ENCODE peak calls at places on chromosomes 12 and 14, in four cellular contexts. One of them, this sample, is unnamed.

GRCh38 chr12:57093412-57094193 is 4.7 kb downstream of the NAB2 start:
- DNase-seq in T-cell: peak
- DNase-seq in AG04449: no peak
- DNase-seq in C1 segment of cervical spinal cord: no peak
- DNase-seq in this sample: peak

GRCh38 chr14:75283162-75283883 is 4.7 kb downstream of the FOS start:
- DNase-seq in T-cell: no peak
- DNase-seq in AG04449: no peak
- DNase-seq in C1 segment of cervical spinal cord: no peak
- DNase-seq in this sample: no peak

GRCh38 chr14:101022121-101022520 is 118.6 kb upstream of the RTL1 start:
- DNase-seq in T-cell: no peak
- DNase-seq in AG04449: no peak
- DNase-seq in C1 segment of cervical spinal cord: no peak
- DNase-seq in this sample: no peak

GRCh38 chr12:87981495-87981894 is 47.7 kb downstream of the C12orf50 start:
- DNase-seq in T-cell: no peak
- DNase-seq in AG04449: no peak
- DNase-seq in C1 segment of cervical spinal cord: no peak
- DNase-seq in this sample: no peak

GRCh38 chr14:105486974-105487448 is 325 bp downstream of the CRIP1 start:
- DNase-seq in T-cell: no peak
- DNase-seq in AG04449: no peak
- DNase-seq in C1 segment of cervical spinal cord: no peak
- DNase-seq in this sample: no peak

GRCh38 chr12:42571327-42572009 is 18.1 kb downstream of the PRICKLE1 start:
- DNase-seq in T-cell: no peak
- DNase-seq in AG04449: no peak
- DNase-seq in C1 segment of cervical spinal cord: no peak
- DNase-seq in this sample: no peak

GRCh38 chr14:80955434-80955939 is at the start of gene TSHR:
- DNase-seq in T-cell: no peak
- DNase-seq in AG04449: no peak
- DNase-seq in C1 segment of cervical spinal cord: no peak
- DNase-seq in this sample: no peak

GRCh38 chr12:129771238-129771637 is 132.6 kb downstream of the TMEM132D start:
- DNase-seq in T-cell: no peak
- DNase-seq in AG04449: no peak
- DNase-seq in C1 segment of cervical spinal cord: no peak
- DNase-seq in this sample: no peak

GRCh38 chr12:125140239-125140917 is 75.1 kb downstream of the AACS start:
- DNase-seq in T-cell: no peak
- DNase-seq in AG04449: no peak
- DNase-seq in C1 segment of cervical spinal cord: no peak
- DNase-seq in this sample: no peak

GRCh38 chr14:103941973-103942736 is at the start of gene RD3L:
- DNase-seq in T-cell: no peak
- DNase-seq in AG04449: no peak
- DNase-seq in C1 segment of cervical spinal cord: no peak
- DNase-seq in this sample: no peak

GRCh38 chr14:20409226-20409625 is 4.1 kb downstream of the TEP1 start:
- DNase-seq in T-cell: no peak
- DNase-seq in AG04449: no peak
- DNase-seq in C1 segment of cervical spinal cord: no peak
- DNase-seq in this sample: no peak

GRCh38 chr12:25725874-25726273 is 172.8 kb upstream of the LMNTD1 start:
- DNase-seq in T-cell: no peak
- DNase-seq in AG04449: no peak
- DNase-seq in C1 segment of cervical spinal cord: no peak
- DNase-seq in this sample: no peak

GRCh38 chr14:89911018-89911919 is 43.3 kb downstream of the EFCAB11 start:
- DNase-seq in T-cell: no peak
- DNase-seq in AG04449: no peak
- DNase-seq in C1 segment of cervical spinal cord: peak
- DNase-seq in this sample: no peak

GRCh38 chr14:56156096-56156495 is 37.9 kb downstream of the PELI2 start:
- DNase-seq in T-cell: no peak
- DNase-seq in AG04449: no peak
- DNase-seq in C1 segment of cervical spinal cord: no peak
- DNase-seq in this sample: no peak

GRCh38 chr12:130719263-130719892 is 3.3 kb upstream of the RIMBP2 start:
- DNase-seq in T-cell: no peak
- DNase-seq in AG04449: no peak
- DNase-seq in C1 segment of cervical spinal cord: no peak
- DNase-seq in this sample: no peak

GRCh38 chr12:40137252-40137651 is 31.4 kb upstream of the SLC2A13 start:
- DNase-seq in T-cell: no peak
- DNase-seq in AG04449: no peak
- DNase-seq in C1 segment of cervical spinal cord: no peak
- DNase-seq in this sample: no peak

GRCh38 chr12:110798461-110798860 is 48.3 kb upstream of the CCDC63 start:
- DNase-seq in T-cell: no peak
- DNase-seq in AG04449: no peak
- DNase-seq in C1 segment of cervical spinal cord: no peak
- DNase-seq in this sample: no peak

GRCh38 chr14:82075566-82075965 is 541.9 kb upstream of the SEL1L start:
- DNase-seq in T-cell: no peak
- DNase-seq in AG04449: no peak
- DNase-seq in C1 segment of cervical spinal cord: no peak
- DNase-seq in this sample: no peak

GRCh38 chr12:106145539-106146447 is 7.0 kb upstream of the NUAK1 start:
- DNase-seq in T-cell: no peak
- DNase-seq in AG04449: no peak
- DNase-seq in C1 segment of cervical spinal cord: peak
- DNase-seq in this sample: no peak

GRCh38 chr12:94193623-94194022 is 45.2 kb downstream of the PLXNC1 start:
- DNase-seq in T-cell: no peak
- DNase-seq in AG04449: no peak
- DNase-seq in C1 segment of cervical spinal cord: no peak
- DNase-seq in this sample: no peak

GRCh38 chr14:100839573-100840175 is 13.8 kb downstream of the MEG3 start:
- DNase-seq in T-cell: no peak
- DNase-seq in AG04449: no peak
- DNase-seq in C1 segment of cervical spinal cord: no peak
- DNase-seq in this sample: no peak

GRCh38 chr14:92362781-92363235 is 39.8 kb downstream of the SLC24A4 start:
- DNase-seq in T-cell: no peak
- DNase-seq in AG04449: no peak
- DNase-seq in C1 segment of cervical spinal cord: peak
- DNase-seq in this sample: no peak

GRCh38 chr12:9106610-9107541 is 8.8 kb downstream of the A2M start:
- DNase-seq in T-cell: no peak
- DNase-seq in AG04449: no peak
- DNase-seq in C1 segment of cervical spinal cord: no peak
- DNase-seq in this sample: no peak

GRCh38 chr14:55915464-55915863 is 202.7 kb upstream of the PELI2 start:
- DNase-seq in T-cell: no peak
- DNase-seq in AG04449: no peak
- DNase-seq in C1 segment of cervical spinal cord: no peak
- DNase-seq in this sample: no peak

GRCh38 chr12:92505373-92506340 is 197.1 kb upstream of the PLEKHG7 start:
- DNase-seq in T-cell: peak
- DNase-seq in AG04449: no peak
- DNase-seq in C1 segment of cervical spinal cord: no peak
- DNase-seq in this sample: peak

GRCh38 chr12:10213168-10214130 is 772 bp downstream of the GABARAPL1 start:
- DNase-seq in T-cell: peak
- DNase-seq in AG04449: peak
- DNase-seq in C1 segment of cervical spinal cord: peak
- DNase-seq in this sample: peak

GRCh38 chr12:49863946-49864816 is 21.3 kb upstream of the BCDIN3D start:
- DNase-seq in T-cell: no peak
- DNase-seq in AG04449: no peak
- DNase-seq in C1 segment of cervical spinal cord: no peak
- DNase-seq in this sample: no peak

GRCh38 chr14:105894125-105894977 is 368.0 kb downstream of the TMEM121 start:
- DNase-seq in T-cell: no peak
- DNase-seq in AG04449: no peak
- DNase-seq in C1 segment of cervical spinal cord: no peak
- DNase-seq in this sample: no peak

GRCh38 chr14:78790262-78790661 is 620.1 kb downstream of the NRXN3 start:
- DNase-seq in T-cell: no peak
- DNase-seq in AG04449: no peak
- DNase-seq in C1 segment of cervical spinal cord: no peak
- DNase-seq in this sample: no peak

GRCh38 chr12:80165741-80166140 is 66.4 kb downstream of the OTOGL start:
- DNase-seq in T-cell: no peak
- DNase-seq in AG04449: no peak
- DNase-seq in C1 segment of cervical spinal cord: no peak
- DNase-seq in this sample: no peak

GRCh38 chr12:116937640-116938039 is 26.9 kb downstream of the FBXW8 start:
- DNase-seq in T-cell: no peak
- DNase-seq in AG04449: no peak
- DNase-seq in C1 segment of cervical spinal cord: no peak
- DNase-seq in this sample: no peak

GRCh38 chr12:89307665-89308253 is 44.5 kb downstream of the DUSP6 start:
- DNase-seq in T-cell: no peak
- DNase-seq in AG04449: no peak
- DNase-seq in C1 segment of cervical spinal cord: no peak
- DNase-seq in this sample: no peak

GRCh38 chr14:100708349-100709217 is 18.1 kb upstream of the DLK1 start:
- DNase-seq in T-cell: no peak
- DNase-seq in AG04449: no peak
- DNase-seq in C1 segment of cervical spinal cord: no peak
- DNase-seq in this sample: no peak

GRCh38 chr12:96501139-96501741 is 11.9 kb downstream of the CFAP54 start:
- DNase-seq in T-cell: no peak
- DNase-seq in AG04449: no peak
- DNase-seq in C1 segment of cervical spinal cord: no peak
- DNase-seq in this sample: no peak

GRCh38 chr14:91961297-91962220 is 14.1 kb upstream of the FBLN5 start:
- DNase-seq in T-cell: no peak
- DNase-seq in AG04449: no peak
- DNase-seq in C1 segment of cervical spinal cord: no peak
- DNase-seq in this sample: no peak

GRCh38 chr14:54722791-54723432 is 156.0 kb downstream of the SAMD4A start:
- DNase-seq in T-cell: no peak
- DNase-seq in AG04449: no peak
- DNase-seq in C1 segment of cervical spinal cord: no peak
- DNase-seq in this sample: no peak

GRCh38 chr12:119014368-119014767 is 33.0 kb downstream of the SRRM4 start:
- DNase-seq in T-cell: no peak
- DNase-seq in AG04449: no peak
- DNase-seq in C1 segment of cervical spinal cord: no peak
- DNase-seq in this sample: no peak

GRCh38 chr14:90419200-90419599 is 22.4 kb downstream of the CALM1 start:
- DNase-seq in T-cell: no peak
- DNase-seq in AG04449: peak
- DNase-seq in C1 segment of cervical spinal cord: no peak
- DNase-seq in this sample: no peak

GRCh38 chr14:103905861-103906456 is 22.3 kb upstream of the TDRD9 start:
- DNase-seq in T-cell: peak
- DNase-seq in AG04449: no peak
- DNase-seq in C1 segment of cervical spinal cord: no peak
- DNase-seq in this sample: no peak

This sample was measured in T follicular helper cell.